ENCODE peak calls at places on chromosomes 5 and 9, in seven cellular contexts. V is OCI-LY7, L is iris pigment epithelial cell, Z is IMR-90, E is T-helper 17 cell, K is NCI-H460, X is spleen. O is an unnamed sample.

GRCh38 chr9:131220485-131220884 is 55.8 kb downstream of the FAM78A start:
- DNase-seq in E (no peak), X (no peak), V (no peak), Z (no peak), K (no peak), L (no peak), O (no peak)

GRCh38 chr9:137049544-137050449 is 3.8 kb upstream of the NPDC1 start:
- DNase-seq in E (peak), X (no peak), L (peak), Z (peak), K (peak), V (peak), O (no peak)

GRCh38 chr5:57416246-57416996 is 66.2 kb downstream of the ACTBL2 start:
- DNase-seq in V (no peak), K (no peak), L (no peak), X (no peak), E (no peak), Z (peak), O (peak)

GRCh38 chr9:32956606-32957005 is 44.8 kb downstream of the APTX start:
- DNase-seq in V (no peak), Z (no peak), X (no peak), E (no peak), K (no peak), L (no peak), O (no peak)

GRCh38 chr9:92706218-92706940 is 36.4 kb upstream of the IPPK start:
- DNase-seq in E (no peak), V (peak), Z (no peak), K (peak), X (no peak), L (peak), O (no peak)

GRCh38 chr5:140017397-140018095 is 25.6 kb downstream of the NRG2 start:
- DNase-seq in V (no peak), Z (no peak), L (no peak), E (no peak), X (no peak), K (no peak), O (no peak)

GRCh38 chr9:132823370-132824144 is 54.5 kb downstream of the AK8 start:
- DNase-seq in V (peak), L (no peak), E (no peak), X (no peak), Z (no peak), K (no peak), O (no peak)

GRCh38 chr9:99666571-99666970 is 155.1 kb upstream of the NR4A3 start:
- DNase-seq in K (no peak), E (no peak), V (peak), X (no peak), L (peak), Z (no peak), O (no peak)

GRCh38 chr9:109244179-109245132 is 76.4 kb downstream of the EPB41L4B start:
- DNase-seq in L (peak), Z (peak), E (peak), K (peak), V (peak), X (peak), O (no peak)

GRCh38 chr5:73126381-73126780 is 6.0 kb downstream of the TMEM171 start:
- DNase-seq in Z (no peak), V (peak), K (no peak), L (no peak), X (no peak), E (no peak), O (no peak)

GRCh38 chr9:135573124-135573523 is 11.6 kb downstream of the PAEP start:
- DNase-seq in L (no peak), E (no peak), Z (no peak), X (no peak), K (no peak), V (no peak), O (no peak)

GRCh38 chr9:87662808-87663528 is 63.0 kb upstream of the CTSL start:
- DNase-seq in L (peak), Z (peak), K (peak), V (peak), E (no peak), X (no peak), O (no peak)

GRCh38 chr9:74577956-74578355 is 80.8 kb downstream of the RORB start:
- DNase-seq in K (no peak), Z (peak), V (peak), E (no peak), X (no peak), L (no peak), O (no peak)

GRCh38 chr5:83400712-83401111 is 70.8 kb upstream of the VCAN start:
- DNase-seq in Z (no peak), X (no peak), E (no peak), K (no peak), V (no peak), L (no peak), O (no peak)

GRCh38 chr9:133970581-133970900 is 21.6 kb downstream of the VAV2 start:
- DNase-seq in V (no peak), X (peak), E (no peak), Z (no peak), K (no peak), L (no peak), O (no peak)

GRCh38 chr9:104860280-104860679 is 67.7 kb downstream of the ABCA1 start:
- DNase-seq in V (no peak), L (peak), K (no peak), Z (peak), X (no peak), E (no peak), O (no peak)

GRCh38 chr9:34993502-34994428 is 4.2 kb downstream of the DNAJB5 start:
- DNase-seq in L (peak), K (no peak), Z (peak), V (no peak), X (peak), E (no peak), O (peak)

GRCh38 chr9:96450613-96451544 is 910 bp downstream of the HABP4 start:
- DNase-seq in V (peak), Z (peak), X (peak), E (peak), K (no peak), L (peak), O (no peak)

GRCh38 chr5:98927242-98927987 is 1.4 kb downstream of the CHD1 start:
- DNase-seq in L (peak), X (peak), Z (peak), E (peak), K (no peak), V (peak), O (no peak)

GRCh38 chr9:35568196-35568595 is 36.9 kb upstream of the TESK1 start:
- DNase-seq in V (no peak), X (no peak), Z (no peak), L (no peak), E (no peak), K (no peak), O (no peak)

GRCh38 chr5:3034881-3035280 is 283.4 kb upstream of the IRX2 start:
- DNase-seq in E (no peak), L (no peak), Z (no peak), V (no peak), X (no peak), K (no peak), O (no peak)

GRCh38 chr9:33153666-33154065 is 13.5 kb downstream of the B4GALT1 start:
- DNase-seq in V (peak), L (no peak), X (no peak), K (no peak), Z (no peak), E (no peak), O (no peak)

GRCh38 chr5:115594343-115595047 is 7.8 kb downstream of the TICAM2 start:
- DNase-seq in K (no peak), Z (peak), E (no peak), V (no peak), X (no peak), L (peak), O (no peak)

GRCh38 chr5:73770601-73771025 is 144.6 kb downstream of the ARHGEF28 start:
- DNase-seq in V (no peak), Z (peak), L (peak), X (no peak), K (no peak), E (no peak), O (no peak)

GRCh38 chr9:94922098-94922607 is 195.7 kb downstream of the AOPEP start:
- DNase-seq in V (no peak), L (peak), X (no peak), Z (peak), K (peak), E (no peak), O (peak)

GRCh38 chr5:147921134-147921533 is 14.8 kb upstream of the C5orf46 start:
- DNase-seq in V (no peak), K (no peak), E (no peak), L (no peak), X (no peak), Z (no peak), O (no peak)

O was measured in AG04449.